ENCODE peak calls at places on chromosomes 6 and 20, in seven cellular contexts. W, H, G, T, Q, Y and D are unnamed samples.

GRCh38 chr6:143027058-143027457 is 33.6 kb upstream of the AIG1 start:
- DNase-seq in T (peak; percentile 20), Y (no peak), H (peak; percentile 9), W (peak; percentile 21), G (peak; percentile 36), Q (peak; percentile 56), D (no peak)

GRCh38 chr20:49448917-49449316 is 33.6 kb downstream of the KCNB1 start:
- DNase-seq in G (no peak), Q (no peak), T (peak; percentile 49), H (no peak), Y (no peak), W (no peak), D (no peak)

GRCh38 chr20:49942303-49942702 is 6.1 kb downstream of the RNF114 start:
- DNase-seq in W (no peak), H (no peak), T (no peak), G (no peak), Y (no peak), Q (no peak), D (no peak)

GRCh38 chr6:145071836-145072235 is 663.5 kb downstream of the EPM2A start:
- DNase-seq in Y (no peak), Q (no peak), H (no peak), T (no peak), W (no peak), G (no peak), D (no peak)

GRCh38 chr20:48748556-48748955 is 79.2 kb downstream of the PREX1 start:
- DNase-seq in Y (no peak), Q (no peak), T (no peak), W (no peak), G (no peak), H (no peak), D (no peak)

GRCh38 chr6:116060572-116061283 is at the start of gene FRK:
- DNase-seq in T (no peak), H (no peak), G (no peak), W (peak; percentile 81), Q (peak; percentile 80), Y (no peak), D (no peak)

GRCh38 chr20:37973059-37973910 is 60.0 kb downstream of the TTI1 start:
- DNase-seq in Y (no peak), Q (no peak), T (no peak), G (no peak), H (no peak), W (no peak), D (no peak)

GRCh38 chr20:49853640-49854039 is 41.0 kb downstream of the SLC9A8 start:
- DNase-seq in T (peak; percentile 58), Y (peak; percentile 67), W (peak; percentile 24), G (no peak), Q (peak; percentile 63), H (no peak), D (no peak)

GRCh38 chr6:191487-192312 is 100.6 kb upstream of the DUSP22 start:
- DNase-seq in Q (no peak), T (no peak), Y (no peak), H (no peak), W (no peak), G (no peak), D (no peak)

GRCh38 chr20:38723069-38723981 is 961 bp upstream of the SLC32A1 start:
- DNase-seq in Y (no peak), H (no peak), Q (peak; percentile 65), W (no peak), T (peak; percentile 75), G (peak; percentile 16), D (no peak)

GRCh38 chr6:25490018-25490865 is 161.8 kb upstream of the SCGN start:
- DNase-seq in T (peak; percentile 63), W (peak; percentile 78), Q (peak; percentile 86), G (peak; percentile 66), H (peak; percentile 59), Y (peak; percentile 36), D (peak; percentile 63)

GRCh38 chr6:109300874-109301273 is 81.4 kb downstream of the CD164 start:
- DNase-seq in T (no peak), W (no peak), G (no peak), H (no peak), Q (no peak), Y (no peak), D (no peak)

GRCh38 chr20:45835230-45836224 is 1.9 kb downstream of the SNX21 start:
- DNase-seq in H (no peak), T (no peak), W (no peak), Y (peak; percentile 69), Q (no peak), G (no peak), D (no peak)

GRCh38 chr6:125728739-125729138 is 20.7 kb upstream of the HEY2 start:
- DNase-seq in W (no peak), H (no peak), T (no peak), G (no peak), Y (no peak), Q (peak; percentile 34), D (no peak)

GRCh38 chr6:12232821-12233220 is 57.3 kb upstream of the EDN1 start:
- DNase-seq in G (no peak), T (no peak), Y (no peak), Q (no peak), W (no peak), H (no peak), D (no peak)

GRCh38 chr6:32940656-32941411 is at the start of gene HLA-DMB:
- DNase-seq in H (peak; percentile 52), Y (peak; percentile 87), T (peak; percentile 47), G (peak; percentile 57), Q (peak; percentile 73), W (peak; percentile 79), D (peak; percentile 78)

GRCh38 chr6:42387336-42387735 is 64.4 kb downstream of the TRERF1 start:
- DNase-seq in T (no peak), Q (no peak), G (no peak), Y (no peak), H (no peak), W (no peak), D (no peak)

GRCh38 chr6:71510057-71510713 is 221.6 kb downstream of the OGFRL1 start:
- DNase-seq in Y (peak; percentile 23), G (no peak), H (no peak), Q (peak; percentile 80), T (peak; percentile 19), W (peak; percentile 42), D (no peak)

GRCh38 chr6:167826230-167827061 is at the start of gene AFDN:
- DNase-seq in H (peak; percentile 65), Q (peak; percentile 66), W (peak; percentile 70), G (peak; percentile 75), T (peak; percentile 92), Y (peak; percentile 59), D (no peak)

GRCh38 chr6:118768904-118769325 is 117.5 kb upstream of the CEP85L start:
- DNase-seq in Y (no peak), W (no peak), T (no peak), Q (no peak), H (peak; percentile 31), G (peak; percentile 25), D (no peak)

GRCh38 chr6:154632121-154632520 is 101.1 kb upstream of the SCAF8 start:
- DNase-seq in Q (peak; percentile 30), G (no peak), W (no peak), T (no peak), Y (no peak), H (no peak), D (no peak)

GRCh38 chr20:48718914-48719578 is 108.8 kb downstream of the PREX1 start:
- DNase-seq in Q (no peak), Y (no peak), W (no peak), G (peak; percentile 66), H (peak; percentile 44), T (no peak), D (peak; percentile 52)

GRCh38 chr20:4026093-4026601 is 10.8 kb upstream of the RNF24 start:
- DNase-seq in Q (peak; percentile 93), G (no peak), T (peak; percentile 64), Y (peak; percentile 72), H (no peak), W (no peak), D (peak; percentile 24)

GRCh38 chr6:134111062-134111677 is 58.7 kb upstream of the SLC2A12 start:
- DNase-seq in H (peak; percentile 24), T (peak; percentile 76), Y (peak; percentile 28), W (peak; percentile 30), G (peak; percentile 52), Q (peak; percentile 72), D (peak; percentile 18)

GRCh38 chr20:44279228-44279627 is 31.8 kb downstream of the FITM2 start:
- DNase-seq in Y (peak; percentile 85), Q (peak; percentile 62), W (no peak), T (no peak), H (no peak), G (no peak), D (no peak)

GRCh38 chr6:113875470-113875869 is 18.3 kb downstream of the MARCKS start:
- DNase-seq in H (no peak), W (no peak), Q (peak; percentile 38), T (no peak), G (no peak), Y (no peak), D (no peak)

GRCh38 chr6:161684721-161685120 is 410.9 kb upstream of the AGPAT4 start:
- DNase-seq in Q (no peak), H (no peak), G (no peak), T (no peak), Y (no peak), W (no peak), D (no peak)

GRCh38 chr6:87078983-87079616 is 15.8 kb downstream of the CGA start:
- DNase-seq in T (peak; percentile 70), Y (peak; percentile 45), Q (peak; percentile 77), W (peak; percentile 69), H (peak; percentile 28), G (peak; percentile 67), D (no peak)

GRCh38 chr6:169253745-169254238 is at the start of gene THBS2:
- DNase-seq in W (peak; percentile 32), Y (no peak), H (no peak), G (no peak), Q (peak; percentile 97), T (peak; percentile 75), D (no peak)

GRCh38 chr6:165679326-165679725 is 16.3 kb upstream of the PDE10A start:
- DNase-seq in Q (no peak), T (peak; percentile 54), Y (no peak), G (no peak), H (no peak), W (no peak), D (no peak)